ENCODE peak calls at places on chromosomes 16 and 17, in eight cellular contexts. One of them, this sample, is unnamed.
A peak's percentile ranks its signal among the peaks of the same experiment; 100 is the strongest.

GRCh38 chr17:70095455-70095854 is 20.4 kb downstream of the KCNJ16 start:
- DNase-seq in transverse colon: no peak
- DNase-seq in PC-9: no peak
- DNase-seq in sigmoid colon: no peak
- DNase-seq in spleen: no peak
- DNase-seq in neural progenitor cell: no peak
- DNase-seq in naive thymus-derived CD4-positive, alpha-beta T cell: no peak
- DNase-seq in breast epithelium: no peak
- DNase-seq in this sample: no peak

GRCh38 chr17:1186923-1187771 is 7.4 kb upstream of the ABR start:
- DNase-seq in transverse colon: peak; percentile 86
- DNase-seq in PC-9: peak; percentile 87
- DNase-seq in sigmoid colon: peak; percentile 95
- DNase-seq in naive thymus-derived CD4-positive, alpha-beta T cell: peak; percentile 75
- DNase-seq in neural progenitor cell: peak; percentile 91
- DNase-seq in breast epithelium: peak; percentile 89
- DNase-seq in spleen: peak; percentile 96
- DNase-seq in this sample: peak; percentile 78

GRCh38 chr17:56652608-56653007 is 59.1 kb downstream of the NOG start:
- DNase-seq in sigmoid colon: no peak
- DNase-seq in breast epithelium: no peak
- DNase-seq in PC-9: no peak
- DNase-seq in naive thymus-derived CD4-positive, alpha-beta T cell: no peak
- DNase-seq in spleen: no peak
- DNase-seq in transverse colon: no peak
- DNase-seq in neural progenitor cell: no peak
- DNase-seq in this sample: no peak

GRCh38 chr16:23317751-23318150 is 15.6 kb downstream of the SCNN1B start:
- DNase-seq in PC-9: no peak
- DNase-seq in transverse colon: no peak
- DNase-seq in naive thymus-derived CD4-positive, alpha-beta T cell: no peak
- DNase-seq in spleen: no peak
- DNase-seq in neural progenitor cell: no peak
- DNase-seq in sigmoid colon: no peak
- DNase-seq in breast epithelium: no peak
- DNase-seq in this sample: no peak

GRCh38 chr16:65126845-65127624 is 5.2 kb upstream of the CDH11 start:
- DNase-seq in transverse colon: no peak
- DNase-seq in PC-9: no peak
- DNase-seq in breast epithelium: no peak
- DNase-seq in naive thymus-derived CD4-positive, alpha-beta T cell: no peak
- DNase-seq in neural progenitor cell: no peak
- DNase-seq in spleen: no peak
- DNase-seq in sigmoid colon: no peak
- DNase-seq in this sample: no peak

GRCh38 chr16:65769055-65769465 is 597.4 kb upstream of the CDH5 start:
- DNase-seq in sigmoid colon: no peak
- DNase-seq in transverse colon: no peak
- DNase-seq in neural progenitor cell: no peak
- DNase-seq in breast epithelium: no peak
- DNase-seq in naive thymus-derived CD4-positive, alpha-beta T cell: no peak
- DNase-seq in PC-9: no peak
- DNase-seq in spleen: no peak
- DNase-seq in this sample: no peak

GRCh38 chr16:15874745-15875314 is 13.6 kb downstream of the CEP20 start:
- DNase-seq in naive thymus-derived CD4-positive, alpha-beta T cell: no peak
- DNase-seq in spleen: no peak
- DNase-seq in sigmoid colon: peak; percentile 83
- DNase-seq in breast epithelium: no peak
- DNase-seq in transverse colon: peak; percentile 53
- DNase-seq in neural progenitor cell: peak; percentile 70
- DNase-seq in PC-9: peak; percentile 57
- DNase-seq in this sample: peak; percentile 77

GRCh38 chr17:50219345-50219744 is 17.9 kb upstream of the COL1A1 start:
- DNase-seq in spleen: no peak
- DNase-seq in neural progenitor cell: no peak
- DNase-seq in naive thymus-derived CD4-positive, alpha-beta T cell: no peak
- DNase-seq in transverse colon: no peak
- DNase-seq in breast epithelium: no peak
- DNase-seq in sigmoid colon: no peak
- DNase-seq in PC-9: peak; percentile 30
- DNase-seq in this sample: peak; percentile 89

GRCh38 chr17:78826836-78827509 is 13.6 kb downstream of the USP36 start:
- DNase-seq in breast epithelium: no peak
- DNase-seq in spleen: peak; percentile 82
- DNase-seq in neural progenitor cell: no peak
- DNase-seq in sigmoid colon: peak; percentile 70
- DNase-seq in transverse colon: peak; percentile 30
- DNase-seq in PC-9: no peak
- DNase-seq in naive thymus-derived CD4-positive, alpha-beta T cell: no peak
- DNase-seq in this sample: no peak

GRCh38 chr17:82892869-82893565 is 53.2 kb upstream of the ZNF750 start:
- DNase-seq in neural progenitor cell: no peak
- DNase-seq in naive thymus-derived CD4-positive, alpha-beta T cell: peak; percentile 71
- DNase-seq in sigmoid colon: no peak
- DNase-seq in breast epithelium: no peak
- DNase-seq in transverse colon: peak; percentile 45
- DNase-seq in spleen: peak; percentile 86
- DNase-seq in PC-9: no peak
- DNase-seq in this sample: no peak

GRCh38 chr17:83067071-83067717 is 12.2 kb upstream of the METRNL start:
- DNase-seq in breast epithelium: peak; percentile 48
- DNase-seq in spleen: peak; percentile 74
- DNase-seq in transverse colon: peak; percentile 7
- DNase-seq in naive thymus-derived CD4-positive, alpha-beta T cell: no peak
- DNase-seq in neural progenitor cell: no peak
- DNase-seq in sigmoid colon: peak; percentile 63
- DNase-seq in PC-9: no peak
- DNase-seq in this sample: no peak

GRCh38 chr17:72887322-72887721 is 205.2 kb downstream of the SLC39A11 start:
- DNase-seq in naive thymus-derived CD4-positive, alpha-beta T cell: no peak
- DNase-seq in sigmoid colon: no peak
- DNase-seq in spleen: no peak
- DNase-seq in transverse colon: no peak
- DNase-seq in neural progenitor cell: no peak
- DNase-seq in breast epithelium: no peak
- DNase-seq in PC-9: no peak
- DNase-seq in this sample: no peak

GRCh38 chr17:46061435-46061834 is 62.4 kb downstream of the STH start:
- DNase-seq in PC-9: no peak
- DNase-seq in breast epithelium: no peak
- DNase-seq in naive thymus-derived CD4-positive, alpha-beta T cell: no peak
- DNase-seq in neural progenitor cell: no peak
- DNase-seq in sigmoid colon: no peak
- DNase-seq in spleen: no peak
- DNase-seq in transverse colon: no peak
- DNase-seq in this sample: no peak

GRCh38 chr16:87762071-87762571 is 3.7 kb downstream of the KLHDC4 start:
- DNase-seq in PC-9: no peak
- DNase-seq in naive thymus-derived CD4-positive, alpha-beta T cell: no peak
- DNase-seq in spleen: no peak
- DNase-seq in breast epithelium: no peak
- DNase-seq in transverse colon: no peak
- DNase-seq in neural progenitor cell: no peak
- DNase-seq in sigmoid colon: no peak
- DNase-seq in this sample: no peak

GRCh38 chr16:59748531-59748930 is 1014.4 kb upstream of the GOT2 start:
- DNase-seq in transverse colon: no peak
- DNase-seq in naive thymus-derived CD4-positive, alpha-beta T cell: no peak
- DNase-seq in neural progenitor cell: peak; percentile 29
- DNase-seq in spleen: no peak
- DNase-seq in PC-9: no peak
- DNase-seq in breast epithelium: no peak
- DNase-seq in sigmoid colon: no peak
- DNase-seq in this sample: no peak

GRCh38 chr16:51166116-51166515 is 15.0 kb upstream of the SALL1 start:
- DNase-seq in neural progenitor cell: no peak
- DNase-seq in breast epithelium: no peak
- DNase-seq in naive thymus-derived CD4-positive, alpha-beta T cell: no peak
- DNase-seq in PC-9: no peak
- DNase-seq in spleen: no peak
- DNase-seq in transverse colon: no peak
- DNase-seq in sigmoid colon: no peak
- DNase-seq in this sample: no peak

GRCh38 chr16:51960931-51961330 is 586.0 kb downstream of the TOX3 start:
- DNase-seq in breast epithelium: no peak
- DNase-seq in sigmoid colon: no peak
- DNase-seq in transverse colon: no peak
- DNase-seq in naive thymus-derived CD4-positive, alpha-beta T cell: no peak
- DNase-seq in PC-9: no peak
- DNase-seq in spleen: no peak
- DNase-seq in neural progenitor cell: peak; percentile 86
- DNase-seq in this sample: no peak

GRCh38 chr17:13027246-13027645 is 9.4 kb upstream of the ELAC2 start:
- DNase-seq in naive thymus-derived CD4-positive, alpha-beta T cell: no peak
- DNase-seq in transverse colon: no peak
- DNase-seq in sigmoid colon: no peak
- DNase-seq in neural progenitor cell: no peak
- DNase-seq in spleen: no peak
- DNase-seq in PC-9: no peak
- DNase-seq in breast epithelium: no peak
- DNase-seq in this sample: no peak

GRCh38 chr17:13025687-13026086 is 7.9 kb upstream of the ELAC2 start:
- DNase-seq in sigmoid colon: no peak
- DNase-seq in breast epithelium: no peak
- DNase-seq in PC-9: no peak
- DNase-seq in transverse colon: no peak
- DNase-seq in neural progenitor cell: no peak
- DNase-seq in spleen: no peak
- DNase-seq in naive thymus-derived CD4-positive, alpha-beta T cell: no peak
- DNase-seq in this sample: no peak

GRCh38 chr17:13024033-13024432 is 6.2 kb upstream of the ELAC2 start:
- DNase-seq in neural progenitor cell: no peak
- DNase-seq in spleen: no peak
- DNase-seq in transverse colon: no peak
- DNase-seq in sigmoid colon: no peak
- DNase-seq in breast epithelium: no peak
- DNase-seq in PC-9: no peak
- DNase-seq in naive thymus-derived CD4-positive, alpha-beta T cell: no peak
- DNase-seq in this sample: no peak

GRCh38 chr17:13024526-13025263 is 6.9 kb upstream of the ELAC2 start:
- DNase-seq in naive thymus-derived CD4-positive, alpha-beta T cell: peak; percentile 63
- DNase-seq in transverse colon: peak; percentile 60
- DNase-seq in spleen: peak; percentile 90
- DNase-seq in PC-9: peak; percentile 75
- DNase-seq in neural progenitor cell: peak; percentile 86
- DNase-seq in breast epithelium: no peak
- DNase-seq in sigmoid colon: no peak
- DNase-seq in this sample: peak; percentile 24

DNA sequence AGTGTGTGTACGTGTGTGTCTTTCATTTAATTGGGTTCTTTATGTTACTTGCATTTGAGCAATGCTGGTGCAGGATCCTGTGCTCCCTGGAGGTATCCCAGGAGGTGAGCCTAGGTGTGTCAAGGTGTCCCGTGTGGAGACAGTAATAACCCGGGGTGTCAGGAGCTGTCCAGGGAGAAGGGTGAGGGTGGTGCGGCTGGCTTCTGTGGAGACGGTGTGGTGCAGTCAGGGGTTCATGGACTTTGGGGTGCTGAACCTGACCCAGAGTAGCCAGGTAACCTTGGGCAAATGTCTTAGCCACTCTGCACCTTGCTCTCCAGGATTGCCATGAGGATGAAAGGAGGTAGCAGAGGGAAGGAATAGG is 7.4 kb upstream of the ELAC2 start:
- DNase-seq in breast epithelium: no peak
- DNase-seq in naive thymus-derived CD4-positive, alpha-beta T cell: no peak
- DNase-seq in sigmoid colon: no peak
- DNase-seq in transverse colon: no peak
- DNase-seq in spleen: no peak
- DNase-seq in neural progenitor cell: no peak
- DNase-seq in PC-9: no peak
- DNase-seq in this sample: no peak
- H3K4me3 ChIP-seq in breast epithelium: no peak overlapping the region
- H3K4me3 ChIP-seq in naive thymus-derived CD4-positive, alpha-beta T cell: no peak overlapping the region
- H3K4me3 ChIP-seq in sigmoid colon: no peak overlapping the region
- H3K4me3 ChIP-seq in transverse colon: no peak overlapping the region
- H3K4me3 ChIP-seq in spleen: no peak overlapping the region
- H3K4me3 ChIP-seq in neural progenitor cell: no peak overlapping the region
- H3K4me3 ChIP-seq in PC-9: no peak overlapping the region
- H3K4me3 ChIP-seq in this sample: no peak overlapping the region

GRCh38 chr16:9112844-9113186 is 21.4 kb downstream of the HAPSTR1 start:
- DNase-seq in naive thymus-derived CD4-positive, alpha-beta T cell: no peak
- DNase-seq in transverse colon: no peak
- DNase-seq in sigmoid colon: no peak
- DNase-seq in breast epithelium: no peak
- DNase-seq in spleen: no peak
- DNase-seq in PC-9: no peak
- DNase-seq in neural progenitor cell: no peak
- DNase-seq in this sample: no peak
- H3K36me3 ChIP-seq in naive thymus-derived CD4-positive, alpha-beta T cell: peaks cover 18% of the 10 kb centered on the region
- H3K36me3 ChIP-seq in transverse colon: no peaks in the 10 kb centered on the region
- H3K36me3 ChIP-seq in sigmoid colon: no peaks in the 10 kb centered on the region
- H3K36me3 ChIP-seq in breast epithelium: no peaks in the 10 kb centered on the region
- H3K36me3 ChIP-seq in spleen: peaks cover 29% of the 10 kb centered on the region
- H3K36me3 ChIP-seq in PC-9: peaks cover 48% of the 10 kb centered on the region
- H3K36me3 ChIP-seq in neural progenitor cell: peaks cover 3% of the 10 kb centered on the region
- H3K36me3 ChIP-seq in this sample: peaks cover 99% of the 10 kb centered on the region

GRCh38 chr16:640614-641013 is 1.0 kb upstream of the MCRIP2 start:
- DNase-seq in sigmoid colon: no peak
- DNase-seq in breast epithelium: no peak
- DNase-seq in spleen: no peak
- DNase-seq in naive thymus-derived CD4-positive, alpha-beta T cell: no peak
- DNase-seq in PC-9: no peak
- DNase-seq in transverse colon: no peak
- DNase-seq in neural progenitor cell: no peak
- DNase-seq in this sample: no peak
- H3K4me3 ChIP-seq in sigmoid colon: no peak overlapping the region
- H3K4me3 ChIP-seq in breast epithelium: no peak overlapping the region
- H3K4me3 ChIP-seq in spleen: no peak overlapping the region
- H3K4me3 ChIP-seq in naive thymus-derived CD4-positive, alpha-beta T cell: no peak overlapping the region
- H3K4me3 ChIP-seq in PC-9: no peak overlapping the region
- H3K4me3 ChIP-seq in transverse colon: no peak overlapping the region
- H3K4me3 ChIP-seq in neural progenitor cell: no peak overlapping the region
- H3K4me3 ChIP-seq in this sample: no peak overlapping the region

DNA sequence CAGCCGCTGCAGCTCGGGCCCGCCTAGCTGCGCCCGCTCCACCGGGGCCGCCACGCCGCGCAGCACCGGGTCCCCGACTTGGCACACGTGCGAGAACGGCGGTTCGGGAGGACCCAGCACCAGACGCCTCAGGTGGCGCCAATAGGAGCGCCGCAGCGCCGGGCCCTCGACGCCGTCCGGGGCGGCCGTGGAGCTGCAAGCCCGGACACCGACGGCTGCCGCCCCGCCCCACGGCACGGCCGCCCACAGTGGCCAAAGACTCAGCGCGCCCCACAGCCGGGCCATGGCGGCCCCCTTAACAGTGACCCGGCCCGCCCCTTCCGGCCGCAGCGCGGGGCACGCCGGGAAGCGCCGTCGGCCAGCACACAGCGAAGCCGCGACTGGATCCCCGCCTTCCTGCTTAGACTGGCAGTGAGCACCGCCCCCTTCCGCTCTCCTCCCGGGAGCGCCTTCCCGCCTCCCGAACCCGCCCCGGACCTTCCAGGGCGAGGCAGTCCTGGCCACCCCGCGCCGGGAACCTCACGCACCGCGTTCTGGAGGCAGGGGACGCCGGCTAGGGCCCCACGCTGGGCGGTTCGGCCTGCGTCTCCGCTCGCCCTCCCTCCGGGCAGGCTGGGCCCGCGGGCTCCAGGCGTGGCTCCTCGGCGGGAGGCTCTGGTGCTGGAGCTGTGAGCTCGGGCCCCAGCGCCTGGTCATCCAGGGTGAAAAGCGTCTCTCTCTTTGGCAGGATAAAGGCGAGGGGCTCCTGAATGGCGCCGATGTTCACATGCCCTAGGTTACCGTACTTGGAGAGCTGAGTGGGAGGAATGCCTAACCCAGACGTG is at the start of gene PDF:
- DNase-seq in breast epithelium: peak; percentile 93
- DNase-seq in naive thymus-derived CD4-positive, alpha-beta T cell: peak; percentile 72
- DNase-seq in PC-9: peak; percentile 94
- DNase-seq in neural progenitor cell: peak; percentile 97
- DNase-seq in transverse colon: peak; percentile 95
- DNase-seq in sigmoid colon: peak; percentile 96
- DNase-seq in spleen: peak; percentile 98
- DNase-seq in this sample: peak; percentile 93
- H3K36me3 ChIP-seq in breast epithelium: peaks cover 10% of the 10 kb centered on the region
- H3K36me3 ChIP-seq in naive thymus-derived CD4-positive, alpha-beta T cell: peaks cover 10% of the 10 kb centered on the region
- H3K36me3 ChIP-seq in PC-9: peaks cover 36% of the 10 kb centered on the region
- H3K36me3 ChIP-seq in neural progenitor cell: peaks cover 3% of the 10 kb centered on the region
- H3K36me3 ChIP-seq in transverse colon: no peaks in the 10 kb centered on the region
- H3K36me3 ChIP-seq in sigmoid colon: peaks cover 30% of the 10 kb centered on the region
- H3K36me3 ChIP-seq in spleen: peaks cover 54% of the 10 kb centered on the region
- H3K36me3 ChIP-seq in this sample: peaks cover 47% of the 10 kb centered on the region

This sample was measured in MG63.